ENCODE peak calls at places on chromosomes 7 and 10, in six cellular contexts. One of them, this sample, is unnamed.

GRCh38 chr7:14570750-14571607 is 331.6 kb downstream of the DGKB start:
- DNase-seq in astrocyte: no peak
- DNase-seq in Peyer's patch: no peak
- DNase-seq in GM12865: no peak
- DNase-seq in GM23338: no peak
- DNase-seq in HepG2: no peak
- DNase-seq in this sample: no peak

GRCh38 chr10:91153508-91153907 is 67.0 kb upstream of the PCGF5 start:
- DNase-seq in GM23338: no peak
- DNase-seq in GM12865: no peak
- DNase-seq in Peyer's patch: no peak
- DNase-seq in astrocyte: no peak
- DNase-seq in HepG2: no peak
- DNase-seq in this sample: no peak

GRCh38 chr7:34655384-34655783 is 2.6 kb upstream of the NPSR1 start:
- DNase-seq in GM12865: no peak
- DNase-seq in GM23338: peak; percentile 40
- DNase-seq in Peyer's patch: no peak
- DNase-seq in HepG2: peak; percentile 15
- DNase-seq in astrocyte: no peak
- DNase-seq in this sample: no peak

GRCh38 chr10:68049289-68050078 is 25.6 kb downstream of the HERC4 start:
- DNase-seq in GM12865: no peak
- DNase-seq in astrocyte: no peak
- DNase-seq in GM23338: no peak
- DNase-seq in HepG2: peak; percentile 6
- DNase-seq in Peyer's patch: no peak
- DNase-seq in this sample: no peak

GRCh38 chr10:7085147-7085912 is 325.5 kb downstream of the SFMBT2 start:
- DNase-seq in Peyer's patch: no peak
- DNase-seq in GM12865: no peak
- DNase-seq in HepG2: no peak
- DNase-seq in GM23338: no peak
- DNase-seq in astrocyte: peak; percentile 54
- DNase-seq in this sample: no peak

GRCh38 chr7:24668922-24669635 is 88.2 kb downstream of the GSDME start:
- DNase-seq in astrocyte: peak; percentile 17
- DNase-seq in GM23338: no peak
- DNase-seq in HepG2: no peak
- DNase-seq in GM12865: no peak
- DNase-seq in Peyer's patch: no peak
- DNase-seq in this sample: no peak

GRCh38 chr7:84913731-84914130 is 273.1 kb downstream of the SEMA3D start:
- DNase-seq in HepG2: no peak
- DNase-seq in GM12865: no peak
- DNase-seq in astrocyte: peak; percentile 20
- DNase-seq in Peyer's patch: no peak
- DNase-seq in GM23338: no peak
- DNase-seq in this sample: no peak

GRCh38 chr10:69087600-69088470 is at the start of gene SRGN:
- DNase-seq in astrocyte: peak; percentile 62
- DNase-seq in Peyer's patch: peak; percentile 91
- DNase-seq in GM23338: no peak
- DNase-seq in GM12865: peak; percentile 95
- DNase-seq in HepG2: no peak
- DNase-seq in this sample: no peak

GRCh38 chr10:78312197-78313046 is 278.8 kb downstream of the RPS24 start:
- DNase-seq in Peyer's patch: no peak
- DNase-seq in HepG2: no peak
- DNase-seq in GM23338: no peak
- DNase-seq in GM12865: no peak
- DNase-seq in astrocyte: peak; percentile 74
- DNase-seq in this sample: no peak

GRCh38 chr10:113099431-113100298 is 149.6 kb downstream of the TCF7L2 start:
- DNase-seq in HepG2: no peak
- DNase-seq in Peyer's patch: no peak
- DNase-seq in GM23338: no peak
- DNase-seq in GM12865: no peak
- DNase-seq in astrocyte: peak; percentile 39
- DNase-seq in this sample: no peak

GRCh38 chr7:21238717-21239116 is 189.2 kb upstream of the SP4 start:
- DNase-seq in GM23338: no peak
- DNase-seq in GM12865: no peak
- DNase-seq in astrocyte: no peak
- DNase-seq in HepG2: no peak
- DNase-seq in Peyer's patch: no peak
- DNase-seq in this sample: no peak

GRCh38 chr7:134736381-134736780 is 43.1 kb upstream of the CALD1 start:
- DNase-seq in GM12865: no peak
- DNase-seq in GM23338: no peak
- DNase-seq in Peyer's patch: no peak
- DNase-seq in HepG2: no peak
- DNase-seq in astrocyte: no peak
- DNase-seq in this sample: no peak

DNA sequence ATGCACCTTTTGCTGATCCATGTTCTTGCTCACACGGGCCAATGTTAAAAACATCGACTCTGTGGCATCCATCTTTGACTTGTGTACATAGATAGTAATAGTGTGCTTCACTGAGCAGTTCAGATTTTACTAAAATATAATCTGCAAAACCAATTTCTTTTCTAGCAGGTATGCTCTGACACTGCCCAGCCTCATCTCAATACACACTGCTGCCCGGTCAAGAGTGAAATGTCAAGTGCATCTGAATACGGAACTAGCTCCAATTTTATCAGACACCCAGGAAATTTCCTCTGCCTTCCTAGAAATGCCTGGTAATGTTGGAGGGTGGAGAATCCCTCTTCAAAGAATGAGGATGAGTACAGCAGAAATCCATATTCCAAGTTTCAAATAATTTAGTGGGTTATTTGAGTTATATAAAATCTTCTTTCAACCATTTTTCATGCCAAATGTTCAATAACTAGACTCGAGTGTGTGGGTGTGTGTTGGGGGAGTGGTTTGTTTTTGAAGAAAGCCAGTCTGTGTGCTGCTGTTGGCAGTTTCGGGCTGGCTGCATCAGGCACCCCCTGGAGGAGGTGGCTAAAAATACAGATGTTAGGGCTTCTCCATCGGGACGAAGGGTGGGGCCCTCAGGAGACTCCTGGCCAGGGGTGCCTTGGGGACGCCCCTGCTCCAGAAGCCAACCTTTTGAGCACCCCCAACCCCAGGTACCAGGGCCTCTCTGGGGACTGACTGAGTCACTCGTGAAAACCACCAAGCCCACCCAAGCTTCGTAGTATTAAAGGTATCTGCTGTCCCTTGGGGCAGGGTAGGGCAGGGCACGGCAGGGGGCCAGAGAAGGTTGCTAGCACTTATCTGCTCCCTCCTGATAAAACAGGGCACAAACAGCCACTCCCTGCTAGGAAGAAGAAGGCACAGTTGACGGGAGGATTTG is 15.4 kb downstream of the CTBP2 start:
- DNase-seq in HepG2: no peak
- DNase-seq in Peyer's patch: no peak
- DNase-seq in GM12865: peak; percentile 25
- DNase-seq in GM23338: peak; percentile 81
- DNase-seq in astrocyte: peak; percentile 44
- DNase-seq in this sample: no peak
- TF ChIP-seq CTCF in HepG2: no peak
- TF ChIP-seq CTCF in Peyer's patch: peak; percentile 36
- TF ChIP-seq CTCF in GM12865: peak; percentile 28
- TF ChIP-seq CTCF in GM23338: peak; percentile 55
- TF ChIP-seq CTCF in astrocyte: peak; percentile 38
- TF ChIP-seq CTCF in this sample: peak; percentile 57

DNA sequence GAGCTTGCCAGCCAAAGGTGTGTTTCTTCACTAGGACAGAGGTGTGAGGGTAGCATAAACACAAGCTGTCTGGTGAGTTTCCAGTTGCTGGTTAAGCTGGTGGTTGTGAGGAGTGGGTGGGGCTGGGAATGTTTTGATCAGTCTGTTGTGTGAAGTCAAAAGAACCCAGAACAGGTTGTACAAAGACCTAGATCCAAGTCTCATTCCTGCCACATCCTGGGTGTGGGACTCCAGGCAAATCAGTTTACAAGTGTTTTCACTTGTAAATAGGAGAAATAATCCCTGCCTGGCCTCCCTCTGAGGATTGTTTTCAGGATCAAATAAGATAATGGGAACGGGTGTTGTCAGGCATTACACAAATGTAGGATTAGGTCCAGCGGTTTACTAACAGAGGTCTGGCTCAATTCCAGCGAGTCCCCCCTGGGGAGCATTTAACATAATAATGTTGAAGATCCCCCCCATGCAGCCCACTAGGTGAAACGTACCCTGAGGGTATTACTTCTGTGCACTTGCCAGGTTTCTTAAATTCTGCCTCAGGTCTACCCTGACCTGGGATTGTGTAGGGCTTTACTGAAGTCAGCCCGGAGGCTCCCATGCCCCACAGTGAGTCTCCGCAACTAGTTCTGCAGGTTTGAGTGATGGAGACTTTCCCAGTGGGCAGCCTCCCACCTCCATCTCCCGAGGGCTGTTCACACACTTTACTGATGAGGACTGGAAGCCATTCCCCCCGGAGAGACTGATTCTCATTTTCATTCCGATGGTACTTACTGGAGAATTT is 2.6 kb upstream of the FRAT2 start:
- DNase-seq in GM23338: peak; percentile 79
- DNase-seq in GM12865: no peak
- DNase-seq in Peyer's patch: no peak
- DNase-seq in astrocyte: no peak
- DNase-seq in HepG2: no peak
- DNase-seq in this sample: no peak
- H3K4me3 ChIP-seq in GM23338: peak overlapping the region; percentile 43
- H3K4me3 ChIP-seq in GM12865: no peak overlapping the region
- H3K4me3 ChIP-seq in Peyer's patch: no peak overlapping the region
- H3K4me3 ChIP-seq in astrocyte: no peak overlapping the region
- H3K4me3 ChIP-seq in HepG2: no peak overlapping the region
- H3K4me3 ChIP-seq in this sample: no peak overlapping the region

GRCh38 chr10:119447823-119448546 is 94.5 kb downstream of the RGS10 start:
- DNase-seq in Peyer's patch: no peak
- DNase-seq in astrocyte: no peak
- DNase-seq in GM12865: no peak
- DNase-seq in GM23338: no peak
- DNase-seq in HepG2: no peak
- DNase-seq in this sample: no peak
- TF ChIP-seq CTCF in Peyer's patch: no peak
- TF ChIP-seq CTCF in astrocyte: no peak
- TF ChIP-seq CTCF in GM12865: no peak
- TF ChIP-seq CTCF in GM23338: no peak
- TF ChIP-seq CTCF in HepG2: no peak
- TF ChIP-seq CTCF in this sample: no peak

GRCh38 chr10:29408847-29409240 is 120.0 kb downstream of the LYZL1 start:
- DNase-seq in Peyer's patch: no peak
- DNase-seq in GM12865: no peak
- DNase-seq in GM23338: no peak
- DNase-seq in HepG2: no peak
- DNase-seq in astrocyte: no peak
- DNase-seq in this sample: no peak
- H3K4me3 ChIP-seq in Peyer's patch: peak overlapping the region; percentile 71
- H3K4me3 ChIP-seq in GM12865: peak overlapping the region; percentile 95
- H3K4me3 ChIP-seq in GM23338: peak overlapping the region; percentile 60
- H3K4me3 ChIP-seq in HepG2: peak overlapping the region; percentile 95
- H3K4me3 ChIP-seq in astrocyte: peak overlapping the region; percentile 89
- H3K4me3 ChIP-seq in this sample: peak overlapping the region; percentile 67

GRCh38 chr7:155644971-155645509 is 579 bp downstream of the RBM33 start:
- DNase-seq in GM12865: peak; percentile 72
- DNase-seq in Peyer's patch: peak; percentile 51
- DNase-seq in astrocyte: peak; percentile 1
- DNase-seq in GM23338: peak; percentile 63
- DNase-seq in HepG2: peak; percentile 22
- DNase-seq in this sample: no peak
- TF ChIP-seq CTCF in GM12865: no peak
- TF ChIP-seq CTCF in Peyer's patch: no peak
- TF ChIP-seq CTCF in astrocyte: no peak
- TF ChIP-seq CTCF in GM23338: no peak
- TF ChIP-seq CTCF in HepG2: peak; percentile 28
- TF ChIP-seq CTCF in this sample: no peak

GRCh38 chr10:29635711-29636144 is 957 bp upstream of the SVIL start:
- DNase-seq in GM12865: peak; percentile 32
- DNase-seq in GM23338: peak; percentile 51
- DNase-seq in astrocyte: peak; percentile 47
- DNase-seq in HepG2: peak; percentile 87
- DNase-seq in Peyer's patch: no peak
- DNase-seq in this sample: no peak
- H3K4me3 ChIP-seq in GM12865: no peak overlapping the region
- H3K4me3 ChIP-seq in GM23338: no peak overlapping the region
- H3K4me3 ChIP-seq in astrocyte: peak overlapping the region; percentile 4
- H3K4me3 ChIP-seq in HepG2: peak overlapping the region; percentile 36
- H3K4me3 ChIP-seq in Peyer's patch: no peak overlapping the region
- H3K4me3 ChIP-seq in this sample: no peak overlapping the region

GRCh38 chr10:18472977-18473376 is 178.4 kb downstream of the NSUN6 start:
- DNase-seq in astrocyte: no peak
- DNase-seq in HepG2: no peak
- DNase-seq in Peyer's patch: no peak
- DNase-seq in GM12865: peak; percentile 21
- DNase-seq in GM23338: peak; percentile 25
- DNase-seq in this sample: no peak
- TF ChIP-seq CTCF in astrocyte: no peak
- TF ChIP-seq CTCF in HepG2: peak; percentile 32
- TF ChIP-seq CTCF in Peyer's patch: no peak
- TF ChIP-seq CTCF in GM12865: peak; percentile 1
- TF ChIP-seq CTCF in GM23338: peak; percentile 43
- TF ChIP-seq CTCF in this sample: no peak

GRCh38 chr10:72803119-72803505 is 90.4 kb upstream of the OIT3 start:
- DNase-seq in HepG2: no peak
- DNase-seq in Peyer's patch: no peak
- DNase-seq in GM23338: no peak
- DNase-seq in GM12865: no peak
- DNase-seq in astrocyte: no peak
- DNase-seq in this sample: no peak
- H3K4me3 ChIP-seq in HepG2: no peak overlapping the region
- H3K4me3 ChIP-seq in Peyer's patch: no peak overlapping the region
- H3K4me3 ChIP-seq in GM23338: no peak overlapping the region
- H3K4me3 ChIP-seq in GM12865: no peak overlapping the region
- H3K4me3 ChIP-seq in astrocyte: peak overlapping the region; percentile 20
- H3K4me3 ChIP-seq in this sample: no peak overlapping the region